ENCODE peak calls at places on chromosomes 16 and 17, in five cellular contexts. D is mucosa of descending colon, G is right lobe of liver, Y is mammary epithelial cell, R is type B pancreatic cell. H is an unnamed sample.

GRCh38 chr16:85151603-85152413 is 39.5 kb upstream of the CIBAR2 start:
- DNase-seq in D (peak), G (peak), Y (peak), R (no peak), H (peak)

GRCh38 chr17:78128616-78129384 is at the start of gene TMC6:
- DNase-seq in D (peak), G (no peak), Y (peak), R (no peak), H (peak)

GRCh38 chr16:1378087-1378803 is 26.5 kb downstream of the GNPTG start:
- DNase-seq in D (no peak), G (no peak), Y (no peak), R (no peak), H (no peak)

GRCh38 chr17:27821318-27821717 is 21.0 kb upstream of the NOS2 start:
- DNase-seq in D (no peak), G (no peak), Y (no peak), R (no peak), H (no peak)

GRCh38 chr17:35709874-35710273 is 21.6 kb upstream of the RASL10B start:
- DNase-seq in D (no peak), G (no peak), Y (no peak), R (no peak), H (peak)

GRCh38 chr17:6509295-6509771 is 47.0 kb downstream of the PITPNM3 start:
- DNase-seq in D (no peak), G (no peak), Y (no peak), R (no peak), H (no peak)

GRCh38 chr17:28951428-28951990 is at the start of gene PHF12:
- DNase-seq in D (peak), G (peak), Y (peak), R (peak), H (peak)

GRCh38 chr17:17808706-17809432 is 27.9 kb downstream of the SREBF1 start:
- DNase-seq in D (no peak), G (no peak), Y (peak), R (no peak), H (peak)

GRCh38 chr16:49858200-49859129 is 2.6 kb upstream of the ZNF423 start:
- DNase-seq in D (peak), G (no peak), Y (peak), R (no peak), H (peak)

GRCh38 chr17:74601944-74602572 is 10.0 kb upstream of the CD300LD start:
- DNase-seq in D (peak), G (no peak), Y (peak), R (no peak), H (peak)

GRCh38 chr17:8964801-8965393 is 610 bp downstream of the PIK3R5 start:
- DNase-seq in D (peak), G (peak), Y (no peak), R (no peak), H (no peak)

GRCh38 chr17:31690118-31690517 is 168.9 kb downstream of the COPRS start:
- DNase-seq in D (no peak), G (no peak), Y (no peak), R (no peak), H (no peak)

GRCh38 chr17:12545877-12546513 is 119.7 kb upstream of the MYOCD start:
- DNase-seq in D (peak), G (no peak), Y (no peak), R (no peak), H (peak)

DNA sequence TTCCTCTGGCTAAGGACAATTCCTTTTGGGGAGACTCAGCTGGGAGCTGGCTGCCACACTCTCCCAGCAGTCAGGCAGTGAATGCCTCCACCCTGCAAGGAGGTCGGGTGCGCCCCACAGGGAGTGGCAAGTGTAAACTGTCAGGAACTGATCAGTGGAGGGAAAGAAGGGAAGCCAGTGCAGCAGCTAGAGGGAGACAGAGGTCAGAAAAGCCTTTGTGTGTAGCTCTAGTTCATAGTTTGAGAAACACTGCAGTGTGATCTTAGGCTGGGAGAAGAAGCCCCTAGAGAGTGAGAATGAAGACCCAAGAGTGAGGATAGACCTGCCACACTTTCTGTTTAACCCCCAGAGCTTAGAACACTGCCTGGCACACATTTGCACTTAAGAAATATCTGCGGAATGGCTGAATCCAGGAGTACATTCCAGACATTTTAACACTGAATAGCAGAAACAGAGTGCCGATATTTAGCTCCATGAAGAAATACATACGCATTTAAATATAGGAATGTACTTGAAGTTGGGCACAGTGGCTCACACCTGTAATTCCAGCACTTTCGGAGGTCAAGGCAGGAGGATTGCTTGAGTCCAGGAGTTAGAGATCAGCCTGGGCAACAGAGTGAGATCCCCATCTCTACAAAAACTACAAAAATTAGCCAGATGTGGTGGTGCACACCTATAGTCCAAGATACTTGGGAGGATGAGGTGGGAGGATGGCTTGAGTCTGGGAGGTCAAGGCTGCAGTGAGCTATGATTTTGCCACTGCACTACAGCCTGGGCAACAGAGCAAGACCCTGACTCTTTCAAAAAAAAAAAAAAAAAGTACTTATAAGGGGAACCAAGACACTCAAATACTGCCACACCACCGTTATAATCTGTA is 11.1 kb upstream of the SLC5A11 start:
- DNase-seq in D (peak), G (no peak), Y (peak), R (no peak), H (peak)
- TF ChIP-seq CTCF in D (peak), G (peak), Y (peak), R (peak), H (peak)

DNA sequence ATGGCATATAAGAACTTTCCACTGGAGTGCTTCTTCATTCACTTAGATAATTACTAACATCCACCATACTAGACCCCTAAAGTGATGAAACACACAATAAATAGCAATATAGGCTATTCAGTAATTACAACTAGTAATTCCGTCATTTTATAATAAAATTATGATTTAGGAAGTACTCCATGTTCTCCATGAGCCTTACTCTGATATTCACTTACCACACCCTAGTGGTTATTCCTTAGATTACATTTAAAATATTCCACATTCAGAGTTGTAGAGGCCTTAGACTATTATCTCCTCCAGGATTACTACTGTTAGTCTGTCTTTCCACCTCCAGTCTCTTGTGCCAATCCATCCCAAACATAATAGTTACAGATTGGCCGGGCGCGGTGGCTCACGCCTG is 62.4 kb downstream of the STH start:
- DNase-seq in D (no peak), G (no peak), Y (peak), R (no peak), H (peak)
- TF ChIP-seq CTCF in D (no peak), G (peak), Y (peak), R (peak), H (no peak)

DNA sequence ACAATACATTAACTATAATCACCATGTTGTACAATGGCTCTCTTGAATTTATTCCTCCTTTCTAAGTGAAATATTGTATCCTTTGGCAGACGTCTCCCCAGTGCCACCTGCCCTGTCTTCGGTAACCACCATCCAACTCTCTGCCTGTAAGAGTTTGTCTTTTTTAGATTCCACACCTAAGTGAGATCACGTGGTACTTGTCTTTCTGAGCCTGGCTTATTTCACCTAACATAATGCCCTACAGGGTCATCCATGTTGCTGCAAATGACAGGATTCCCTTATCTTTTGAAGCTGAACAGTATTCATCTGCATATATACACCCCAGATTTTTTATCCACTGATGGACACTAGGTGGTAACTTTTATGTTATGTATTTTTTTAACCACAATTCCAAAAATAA is 24.2 kb downstream of the ORC6 start:
- DNase-seq in D (no peak), G (no peak), Y (no peak), R (no peak), H (no peak)
- TF ChIP-seq CTCF in D (no peak), G (no peak), Y (no peak), R (no peak), H (no peak)

DNA sequence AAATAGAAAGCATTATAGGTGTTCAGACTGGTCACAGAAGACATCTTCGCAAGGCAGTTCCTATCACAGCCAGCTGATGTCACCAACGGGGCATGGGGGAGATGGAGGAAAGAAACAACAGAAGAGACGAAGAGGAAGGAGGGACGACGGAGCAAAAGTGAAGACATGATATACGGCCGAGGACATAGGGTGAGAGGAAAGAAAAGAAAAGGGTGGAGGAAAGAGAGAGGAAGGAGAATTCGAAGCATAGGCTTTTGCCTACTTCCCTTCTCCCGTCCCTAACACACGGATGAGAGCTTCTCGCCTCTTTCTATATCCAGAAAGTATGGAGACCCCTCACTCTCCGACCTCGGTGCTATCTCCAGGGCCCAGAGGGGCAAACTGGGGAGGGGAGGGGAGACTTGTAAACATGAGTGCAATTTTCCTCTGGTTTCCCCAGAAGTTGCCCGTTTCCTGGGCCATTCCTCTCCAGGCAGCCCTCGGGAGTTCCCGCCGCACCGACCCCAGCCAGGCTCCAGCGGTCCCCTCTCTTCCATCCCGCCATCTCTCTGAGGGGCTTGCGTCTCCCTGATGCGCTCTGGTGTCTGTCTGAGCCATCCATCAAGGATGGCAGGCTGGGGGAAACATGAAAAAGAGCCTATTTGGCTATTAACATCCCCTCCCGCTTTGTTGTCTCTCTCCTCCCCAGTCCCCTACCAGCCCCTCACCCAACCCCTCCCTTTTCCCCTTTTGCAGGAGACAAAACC is 26.0 kb downstream of the COPZ2 start:
- DNase-seq in D (peak), G (peak), Y (peak), R (no peak), H (peak)
- TF ChIP-seq CTCF in D (peak), G (peak), Y (peak), R (peak), H (peak)

GRCh38 chr16:59412275-59412841 is 678.2 kb upstream of the GOT2 start:
- DNase-seq in D (no peak), G (no peak), Y (peak), R (no peak), H (peak)
- TF ChIP-seq CTCF in D (no peak), G (no peak), Y (peak), R (peak), H (peak)

DNA sequence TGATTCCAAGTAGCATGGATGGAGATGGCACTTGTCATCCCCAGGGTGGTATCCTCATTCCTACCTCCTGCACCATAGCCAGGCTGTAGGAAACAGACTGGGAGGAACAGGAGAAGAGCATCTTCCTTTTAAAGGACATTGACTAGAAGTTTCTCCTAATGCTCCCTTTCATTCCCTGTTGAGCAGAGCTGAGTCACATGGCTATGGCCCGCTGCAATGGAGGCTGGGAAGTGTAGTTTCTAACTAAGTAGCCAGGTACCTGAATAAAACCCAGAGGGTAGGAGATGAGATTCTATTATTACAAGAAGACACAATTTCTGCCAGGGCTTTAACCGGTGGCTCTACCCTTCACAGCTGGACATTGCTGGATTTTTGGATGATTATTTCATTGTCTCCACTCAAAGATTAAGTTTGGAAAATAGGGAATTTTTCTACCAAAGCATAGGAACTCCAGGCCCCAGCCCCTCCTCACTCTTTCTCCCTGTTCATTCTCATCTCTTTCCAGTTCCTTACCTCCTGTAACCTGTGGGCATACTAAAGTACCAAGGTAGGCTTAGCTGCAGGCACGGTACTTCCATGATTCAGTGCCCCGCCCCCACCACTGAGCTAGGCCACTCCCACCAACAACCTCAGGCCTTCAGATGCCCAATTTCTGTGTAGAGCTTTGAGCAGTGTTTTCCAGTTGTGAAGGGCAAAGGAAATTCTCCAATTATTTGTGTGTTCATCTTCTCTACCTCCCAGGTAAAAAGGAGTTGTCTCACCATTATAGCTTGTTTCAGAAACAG is 378.3 kb downstream of the CDH13 start:
- DNase-seq in D (no peak), G (no peak), Y (no peak), R (no peak), H (no peak)
- TF ChIP-seq CTCF in D (no peak), G (no peak), Y (no peak), R (no peak), H (no peak)

GRCh38 chr17:57404073-57404472 is 147.8 kb downstream of the MSI2 start:
- DNase-seq in D (no peak), G (no peak), Y (no peak), R (no peak), H (peak)
- TF ChIP-seq CTCF in D (no peak), G (peak), Y (no peak), R (no peak), H (no peak)

GRCh38 chr16:2596747-2597559 is 59.1 kb downstream of the PDPK1 start:
- DNase-seq in D (no peak), G (peak), Y (no peak), R (no peak), H (no peak)

GRCh38 chr16:2598133-2598641 is 60.4 kb downstream of the PDPK1 start:
- DNase-seq in D (peak), G (peak), Y (no peak), R (no peak), H (no peak)

GRCh38 chr16:2598723-2599122 is 60.9 kb downstream of the PDPK1 start:
- DNase-seq in D (peak), G (no peak), Y (no peak), R (no peak), H (no peak)

GRCh38 chr16:2595376-2596200 is 57.8 kb downstream of the PDPK1 start:
- DNase-seq in D (no peak), G (no peak), Y (no peak), R (no peak), H (no peak)

GRCh38 chr16:2597560-2597902 is 59.7 kb downstream of the PDPK1 start:
- DNase-seq in D (no peak), G (peak), Y (no peak), R (no peak), H (no peak)
- TF ChIP-seq CTCF in D (no peak), G (no peak), Y (no peak), R (no peak), H (no peak)

DNA sequence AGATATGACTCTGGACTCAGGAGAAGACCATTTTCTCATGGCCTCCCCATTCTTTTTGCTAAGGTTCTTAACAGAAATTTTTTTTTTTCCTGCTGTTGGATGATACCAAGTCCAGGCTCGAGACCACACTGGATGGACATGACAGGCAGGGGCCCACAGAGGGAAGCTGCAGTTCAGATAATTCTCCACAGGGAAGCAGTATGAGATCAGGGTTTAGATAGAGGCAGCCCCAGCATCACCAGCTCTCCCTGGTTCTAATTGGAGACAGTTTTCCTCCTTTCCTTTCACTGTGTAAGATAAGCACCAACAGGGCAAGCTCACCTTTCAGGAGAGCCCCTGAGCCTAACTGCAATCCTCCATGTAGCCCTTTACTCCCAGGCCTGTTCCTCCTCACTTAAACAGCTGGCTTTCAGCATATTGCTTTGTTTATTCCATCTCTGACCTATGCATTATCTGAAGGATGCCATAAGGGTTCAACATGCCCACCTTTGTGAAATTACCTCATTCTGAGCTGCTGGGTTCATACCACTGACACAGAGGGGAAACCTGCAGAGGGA is 108.1 kb downstream of the SNX11 start:
- DNase-seq in D (peak), G (no peak), Y (peak), R (no peak), H (peak)
- TF ChIP-seq CTCF in D (peak), G (peak), Y (peak), R (peak), H (peak)

H was measured in MCF 10A.